ENCODE peak calls at places on chromosomes 4 and X, in ten cellular contexts. Y is mesenchymal stem cell; R is tibial artery; I is WERI-Rb-1; A is keratinocyte; V is gastrocnemius medialis; K is suprapubic skin; S is body of pancreas; F is CD4-positive, CD25-positive, alpha-beta regulatory T cell; N is fibroblast of lung. U is an unnamed sample.
A peak's percentile ranks its signal among the peaks of the same experiment; 100 is the strongest.

GRCh38 chr4:178215754-178216153 is 773.5 kb upstream of the AGA start:
- DNase-seq in Y (no peak), R (no peak), I (no peak), A (no peak), V (no peak), K (no peak), S (no peak), F (no peak), N (no peak), U (no peak)

GRCh38 chr4:58807843-58808605 is 1697.8 kb upstream of the IGFBP7 start:
- DNase-seq in Y (peak; percentile 29), R (no peak), I (no peak), A (no peak), V (no peak), K (no peak), S (no peak), F (no peak), N (no peak), U (no peak)

GRCh38 chrX:153643431-153644351 is 3.3 kb upstream of the DUSP9 start:
- DNase-seq in Y (peak; percentile 15), R (no peak), I (peak; percentile 51), A (no peak), V (no peak), K (no peak), S (no peak), F (no peak), N (no peak), U (no peak)

GRCh38 chr4:168221298-168221697 is 97.3 kb downstream of the DDX60 start:
- DNase-seq in Y (peak; percentile 68), R (no peak), I (no peak), A (no peak), V (no peak), K (no peak), S (peak; percentile 28), F (no peak), N (peak; percentile 91), U (peak; percentile 50)

GRCh38 chrX:103688949-103689348 is 2.5 kb upstream of the MORF4L2 start:
- DNase-seq in Y (peak; percentile 49), R (no peak), I (no peak), A (no peak), V (no peak), K (no peak), S (no peak), F (peak; percentile 44), N (peak; percentile 60), U (no peak)

GRCh38 chr4:189656551-189657165 is 284.0 kb upstream of the FRG1 start:
- DNase-seq in Y (peak; percentile 11), R (no peak), I (no peak), A (no peak), V (no peak), K (no peak), S (no peak), F (no peak), N (no peak), U (no peak)

GRCh38 chr4:39476181-39476873 is 17.5 kb downstream of the LIAS start:
- DNase-seq in Y (no peak), R (no peak), I (no peak), A (no peak), V (no peak), K (no peak), S (no peak), F (no peak), N (no peak), U (no peak)

GRCh38 chr4:76658231-76659102 is 223.4 kb downstream of the SHROOM3 start:
- DNase-seq in Y (peak; percentile 86), R (no peak), I (no peak), A (no peak), V (no peak), K (no peak), S (no peak), F (no peak), N (peak; percentile 64), U (no peak)

GRCh38 chr4:124206779-124207605 is 505.5 kb downstream of the ANKRD50 start:
- DNase-seq in Y (peak; percentile 80), R (no peak), I (no peak), A (no peak), V (no peak), K (no peak), S (peak; percentile 18), F (no peak), N (peak; percentile 62), U (no peak)

GRCh38 chr4:176791591-176792347 is 953 bp downstream of the VEGFC start:
- DNase-seq in Y (peak; percentile 70), R (no peak), I (peak; percentile 40), A (no peak), V (no peak), K (peak; percentile 64), S (peak; percentile 14), F (no peak), N (peak; percentile 75), U (peak; percentile 65)

GRCh38 chr4:67198757-67199156 is 346.5 kb downstream of the CENPC start:
- DNase-seq in Y (peak; percentile 57), R (no peak), I (peak; percentile 30), A (no peak), V (no peak), K (no peak), S (no peak), F (no peak), N (no peak), U (peak; percentile 73)

GRCh38 chr4:145930592-145930991 is 8.0 kb downstream of the ZNF827 start:
- DNase-seq in Y (no peak), R (no peak), I (no peak), A (no peak), V (no peak), K (no peak), S (no peak), F (no peak), N (peak; percentile 18), U (no peak)

GRCh38 chrX:49209434-49210251 is 9.7 kb upstream of the SYP start:
- DNase-seq in Y (no peak), R (no peak), I (peak; percentile 41), A (no peak), V (no peak), K (no peak), S (no peak), F (no peak), N (no peak), U (no peak)

GRCh38 chr4:15656038-15656470 is 897 bp upstream of the FBXL5 start:
- DNase-seq in Y (no peak), R (no peak), I (peak; percentile 58), A (no peak), V (no peak), K (no peak), S (no peak), F (no peak), N (no peak), U (no peak)

GRCh38 chr4:156505341-156505955 is 466.2 kb downstream of the PDGFC start:
- DNase-seq in Y (peak; percentile 51), R (no peak), I (peak; percentile 95), A (no peak), V (no peak), K (no peak), S (no peak), F (no peak), N (no peak), U (peak; percentile 34)

GRCh38 chrX:110578270-110578669 is 217.3 kb downstream of the CHRDL1 start:
- DNase-seq in Y (no peak), R (no peak), I (no peak), A (no peak), V (no peak), K (no peak), S (no peak), F (no peak), N (no peak), U (no peak)

DNA sequence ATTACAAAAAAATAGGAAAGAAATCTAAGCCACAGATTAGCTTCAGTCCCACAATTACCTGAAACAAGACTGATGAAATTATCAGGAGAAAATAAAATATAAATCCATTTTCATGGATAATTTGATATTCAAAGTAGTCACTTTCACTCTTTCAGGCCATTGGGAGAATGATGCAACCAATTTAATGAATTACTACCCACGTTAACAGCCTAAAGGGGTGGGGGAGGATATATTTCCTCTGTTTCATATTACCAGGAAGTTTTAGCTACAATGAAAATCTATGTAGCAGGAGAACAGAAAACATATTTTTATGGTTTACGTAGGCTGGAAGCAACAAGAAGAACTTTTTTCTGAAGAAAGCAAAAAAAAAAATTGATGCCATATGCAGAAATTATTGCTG is 101.0 kb downstream of the CXXC4 start:
- DNase-seq in Y (no peak), R (no peak), I (no peak), A (no peak), V (no peak), K (no peak), S (no peak), F (no peak), N (peak; percentile 3), U (no peak)
- H3K4me3 ChIP-seq in Y (no peak overlapping the region), R (no peak overlapping the region), I (no peak overlapping the region), A (no peak overlapping the region), V (no peak overlapping the region), K (peak overlapping the region; percentile 11), S (no peak overlapping the region), F (no peak overlapping the region), N (peak overlapping the region; percentile 11), U (no peak overlapping the region)

DNA sequence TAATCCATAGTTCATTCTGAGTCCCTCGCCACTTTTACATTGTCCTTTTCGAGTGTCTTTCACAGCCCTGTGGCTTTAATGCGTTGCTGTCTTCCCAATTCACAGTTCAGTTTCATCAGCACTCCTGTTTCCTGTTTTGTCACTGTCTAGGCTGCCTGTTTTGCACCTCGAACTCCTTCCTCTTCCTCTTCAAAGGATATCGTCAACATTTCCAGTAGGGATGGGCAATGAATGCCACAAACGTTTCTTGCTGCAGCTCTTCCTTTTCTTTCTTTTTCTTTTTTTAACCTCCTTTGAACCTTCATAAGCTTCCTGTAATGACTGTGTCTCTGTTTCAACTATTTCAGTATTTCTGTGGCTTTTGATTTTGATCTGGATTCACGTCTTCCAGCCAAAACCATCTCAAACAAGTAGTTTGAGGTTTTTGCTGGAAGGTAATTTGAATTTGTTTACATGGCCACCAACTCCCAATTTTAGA is 105.4 kb downstream of the ANXA3 start:
- DNase-seq in Y (no peak), R (no peak), I (no peak), A (no peak), V (peak; percentile 10), K (no peak), S (no peak), F (no peak), N (no peak), U (no peak)
- H3K4me3 ChIP-seq in Y (no peak overlapping the region), R (no peak overlapping the region), I (no peak overlapping the region), A (no peak overlapping the region), V (no peak overlapping the region), K (no peak overlapping the region), S (no peak overlapping the region), F (peak overlapping the region; percentile 60), N (no peak overlapping the region), U (no peak overlapping the region)

DNA sequence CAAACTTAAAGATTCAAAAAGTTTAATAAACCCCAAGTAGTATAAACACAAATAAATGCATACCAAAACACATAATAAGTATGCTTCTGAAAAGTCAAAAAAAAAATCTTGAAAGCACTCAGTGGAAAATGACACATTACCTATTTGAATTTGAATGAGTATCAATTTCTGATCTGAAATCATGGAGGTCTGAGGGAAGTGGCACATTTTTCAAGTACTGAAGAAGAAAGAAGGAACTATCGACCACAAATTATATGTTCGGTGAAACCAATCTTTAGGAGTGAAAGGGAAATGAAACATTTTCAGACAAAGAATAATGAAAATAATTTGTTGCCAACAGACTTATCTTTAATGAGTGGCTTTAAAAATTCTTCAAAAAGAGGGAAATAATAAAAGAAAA is 12.1 kb upstream of the F9 start:
- DNase-seq in Y (no peak), R (no peak), I (no peak), A (no peak), V (no peak), K (no peak), S (no peak), F (no peak), N (no peak), U (no peak)
- H3K4me3 ChIP-seq in Y (no peak overlapping the region), R (no peak overlapping the region), I (no peak overlapping the region), A (no peak overlapping the region), V (no peak overlapping the region), K (no peak overlapping the region), S (no peak overlapping the region), F (no peak overlapping the region), N (no peak overlapping the region), U (no peak overlapping the region)

GRCh38 chrX:13688384-13688771 is 550 bp upstream of the RAB9A start:
- DNase-seq in Y (no peak), R (no peak), I (no peak), A (no peak), V (no peak), K (no peak), S (no peak), F (no peak), N (no peak), U (no peak)
- H3K4me3 ChIP-seq in Y (no peak overlapping the region), R (peak overlapping the region; percentile 78), I (peak overlapping the region; percentile 65), A (peak overlapping the region; percentile 77), V (peak overlapping the region; percentile 75), K (peak overlapping the region; percentile 68), S (no peak overlapping the region), F (peak overlapping the region; percentile 93), N (peak overlapping the region; percentile 56), U (peak overlapping the region; percentile 95)